ENCODE peak calls at places on chromosome 4, in ten cellular contexts. One of them, this sample, is unnamed.
A peak's percentile ranks its signal among the peaks of the same experiment; 100 is the strongest.

GRCh38 chr4:136680271-136680670 is 852.0 kb downstream of the PCDH18 start:
- DNase-seq in GM04504: no peak
- DNase-seq in HCT116: no peak
- DNase-seq in anterior cingulate cortex: no peak
- DNase-seq in neural crest cell: no peak
- DNase-seq in kidney epithelial cell: no peak
- DNase-seq in activated naive CD4-positive, alpha-beta T cell treated with anti-CD3 and anti-CD28 coated beads, Interleukin-2, amount 50 U/mL, for 16 hours: no peak
- DNase-seq in WTC11: no peak
- DNase-seq in OCI-LY7: no peak
- DNase-seq in fibroblast of pulmonary artery: peak; percentile 4
- DNase-seq in this sample: no peak

GRCh38 chr4:60897415-60897814 is 302.7 kb upstream of the ADGRL3 start:
- DNase-seq in fibroblast of pulmonary artery: peak; percentile 13
- DNase-seq in activated naive CD4-positive, alpha-beta T cell treated with anti-CD3 and anti-CD28 coated beads, Interleukin-2, amount 50 U/mL, for 16 hours: no peak
- DNase-seq in kidney epithelial cell: no peak
- DNase-seq in WTC11: no peak
- DNase-seq in neural crest cell: no peak
- DNase-seq in HCT116: no peak
- DNase-seq in anterior cingulate cortex: no peak
- DNase-seq in GM04504: no peak
- DNase-seq in OCI-LY7: no peak
- DNase-seq in this sample: no peak

GRCh38 chr4:86453044-86453501 is 93.2 kb upstream of the MAPK10 start:
- DNase-seq in GM04504: no peak
- DNase-seq in WTC11: no peak
- DNase-seq in HCT116: no peak
- DNase-seq in fibroblast of pulmonary artery: peak; percentile 36
- DNase-seq in activated naive CD4-positive, alpha-beta T cell treated with anti-CD3 and anti-CD28 coated beads, Interleukin-2, amount 50 U/mL, for 16 hours: no peak
- DNase-seq in neural crest cell: no peak
- DNase-seq in kidney epithelial cell: no peak
- DNase-seq in OCI-LY7: no peak
- DNase-seq in anterior cingulate cortex: peak; percentile 52
- DNase-seq in this sample: no peak

GRCh38 chr4:39312821-39313220 is 53.3 kb downstream of the RFC1 start:
- DNase-seq in activated naive CD4-positive, alpha-beta T cell treated with anti-CD3 and anti-CD28 coated beads, Interleukin-2, amount 50 U/mL, for 16 hours: no peak
- DNase-seq in GM04504: no peak
- DNase-seq in HCT116: no peak
- DNase-seq in OCI-LY7: no peak
- DNase-seq in fibroblast of pulmonary artery: peak; percentile 17
- DNase-seq in kidney epithelial cell: no peak
- DNase-seq in anterior cingulate cortex: no peak
- DNase-seq in WTC11: no peak
- DNase-seq in neural crest cell: no peak
- DNase-seq in this sample: no peak

GRCh38 chr4:183424109-183424751 is 20.2 kb upstream of the CDKN2AIP start:
- DNase-seq in OCI-LY7: no peak
- DNase-seq in activated naive CD4-positive, alpha-beta T cell treated with anti-CD3 and anti-CD28 coated beads, Interleukin-2, amount 50 U/mL, for 16 hours: no peak
- DNase-seq in HCT116: no peak
- DNase-seq in neural crest cell: no peak
- DNase-seq in kidney epithelial cell: no peak
- DNase-seq in fibroblast of pulmonary artery: no peak
- DNase-seq in WTC11: no peak
- DNase-seq in GM04504: no peak
- DNase-seq in anterior cingulate cortex: no peak
- DNase-seq in this sample: no peak

GRCh38 chr4:88137112-88137511 is 21.3 kb downstream of the ABCG2 start:
- DNase-seq in HCT116: no peak
- DNase-seq in GM04504: no peak
- DNase-seq in anterior cingulate cortex: no peak
- DNase-seq in activated naive CD4-positive, alpha-beta T cell treated with anti-CD3 and anti-CD28 coated beads, Interleukin-2, amount 50 U/mL, for 16 hours: no peak
- DNase-seq in neural crest cell: no peak
- DNase-seq in fibroblast of pulmonary artery: no peak
- DNase-seq in kidney epithelial cell: no peak
- DNase-seq in OCI-LY7: no peak
- DNase-seq in WTC11: no peak
- DNase-seq in this sample: no peak

GRCh38 chr4:184306949-184307348 is 89.3 kb upstream of the ENPP6 start:
- DNase-seq in activated naive CD4-positive, alpha-beta T cell treated with anti-CD3 and anti-CD28 coated beads, Interleukin-2, amount 50 U/mL, for 16 hours: no peak
- DNase-seq in fibroblast of pulmonary artery: no peak
- DNase-seq in kidney epithelial cell: no peak
- DNase-seq in HCT116: no peak
- DNase-seq in OCI-LY7: no peak
- DNase-seq in anterior cingulate cortex: no peak
- DNase-seq in GM04504: no peak
- DNase-seq in neural crest cell: no peak
- DNase-seq in WTC11: no peak
- DNase-seq in this sample: no peak

GRCh38 chr4:13483142-13484044 is 747 bp downstream of the RAB28 start:
- DNase-seq in neural crest cell: peak; percentile 4
- DNase-seq in GM04504: peak; percentile 47
- DNase-seq in kidney epithelial cell: peak; percentile 29
- DNase-seq in WTC11: peak; percentile 50
- DNase-seq in activated naive CD4-positive, alpha-beta T cell treated with anti-CD3 and anti-CD28 coated beads, Interleukin-2, amount 50 U/mL, for 16 hours: peak; percentile 11
- DNase-seq in HCT116: peak; percentile 10
- DNase-seq in fibroblast of pulmonary artery: peak; percentile 78
- DNase-seq in anterior cingulate cortex: peak; percentile 58
- DNase-seq in OCI-LY7: peak; percentile 24
- DNase-seq in this sample: no peak

GRCh38 chr4:39637572-39638357 is 900 bp downstream of the SMIM14 start:
- DNase-seq in GM04504: no peak
- DNase-seq in OCI-LY7: no peak
- DNase-seq in HCT116: peak; percentile 21
- DNase-seq in kidney epithelial cell: no peak
- DNase-seq in fibroblast of pulmonary artery: peak; percentile 69
- DNase-seq in activated naive CD4-positive, alpha-beta T cell treated with anti-CD3 and anti-CD28 coated beads, Interleukin-2, amount 50 U/mL, for 16 hours: no peak
- DNase-seq in anterior cingulate cortex: peak; percentile 24
- DNase-seq in neural crest cell: peak; percentile 25
- DNase-seq in WTC11: peak; percentile 72
- DNase-seq in this sample: no peak

GRCh38 chr4:157072002-157072401 is 3.9 kb upstream of the GLRB start:
- DNase-seq in WTC11: no peak
- DNase-seq in neural crest cell: no peak
- DNase-seq in HCT116: no peak
- DNase-seq in anterior cingulate cortex: no peak
- DNase-seq in OCI-LY7: no peak
- DNase-seq in kidney epithelial cell: no peak
- DNase-seq in activated naive CD4-positive, alpha-beta T cell treated with anti-CD3 and anti-CD28 coated beads, Interleukin-2, amount 50 U/mL, for 16 hours: no peak
- DNase-seq in GM04504: no peak
- DNase-seq in fibroblast of pulmonary artery: peak; percentile 50
- DNase-seq in this sample: no peak

GRCh38 chr4:8322794-8323704 is 53.5 kb downstream of the HTRA3 start:
- DNase-seq in activated naive CD4-positive, alpha-beta T cell treated with anti-CD3 and anti-CD28 coated beads, Interleukin-2, amount 50 U/mL, for 16 hours: no peak
- DNase-seq in neural crest cell: no peak
- DNase-seq in OCI-LY7: no peak
- DNase-seq in GM04504: no peak
- DNase-seq in HCT116: no peak
- DNase-seq in WTC11: no peak
- DNase-seq in kidney epithelial cell: no peak
- DNase-seq in anterior cingulate cortex: no peak
- DNase-seq in fibroblast of pulmonary artery: no peak
- DNase-seq in this sample: no peak

GRCh38 chr4:72326692-72327632 is 242.1 kb downstream of the ADAMTS3 start:
- DNase-seq in activated naive CD4-positive, alpha-beta T cell treated with anti-CD3 and anti-CD28 coated beads, Interleukin-2, amount 50 U/mL, for 16 hours: no peak
- DNase-seq in GM04504: no peak
- DNase-seq in HCT116: peak; percentile 8
- DNase-seq in WTC11: no peak
- DNase-seq in OCI-LY7: peak; percentile 41
- DNase-seq in fibroblast of pulmonary artery: peak; percentile 66
- DNase-seq in kidney epithelial cell: no peak
- DNase-seq in anterior cingulate cortex: no peak
- DNase-seq in neural crest cell: no peak
- DNase-seq in this sample: no peak

GRCh38 chr4:146582864-146583263 is 55.8 kb upstream of the POU4F2 start:
- DNase-seq in kidney epithelial cell: no peak
- DNase-seq in OCI-LY7: no peak
- DNase-seq in HCT116: peak; percentile 3
- DNase-seq in neural crest cell: no peak
- DNase-seq in anterior cingulate cortex: no peak
- DNase-seq in WTC11: no peak
- DNase-seq in GM04504: no peak
- DNase-seq in activated naive CD4-positive, alpha-beta T cell treated with anti-CD3 and anti-CD28 coated beads, Interleukin-2, amount 50 U/mL, for 16 hours: no peak
- DNase-seq in fibroblast of pulmonary artery: peak; percentile 5
- DNase-seq in this sample: no peak

GRCh38 chr4:88725986-88726385 is 28.4 kb upstream of the NAP1L5 start:
- DNase-seq in OCI-LY7: no peak
- DNase-seq in activated naive CD4-positive, alpha-beta T cell treated with anti-CD3 and anti-CD28 coated beads, Interleukin-2, amount 50 U/mL, for 16 hours: no peak
- DNase-seq in kidney epithelial cell: no peak
- DNase-seq in neural crest cell: no peak
- DNase-seq in fibroblast of pulmonary artery: no peak
- DNase-seq in HCT116: no peak
- DNase-seq in anterior cingulate cortex: peak; percentile 23
- DNase-seq in GM04504: no peak
- DNase-seq in WTC11: no peak
- DNase-seq in this sample: no peak

GRCh38 chr4:98754736-98755135 is 96.3 kb upstream of the TSPAN5 start:
- DNase-seq in kidney epithelial cell: no peak
- DNase-seq in GM04504: no peak
- DNase-seq in HCT116: no peak
- DNase-seq in fibroblast of pulmonary artery: no peak
- DNase-seq in WTC11: no peak
- DNase-seq in neural crest cell: no peak
- DNase-seq in OCI-LY7: no peak
- DNase-seq in anterior cingulate cortex: no peak
- DNase-seq in activated naive CD4-positive, alpha-beta T cell treated with anti-CD3 and anti-CD28 coated beads, Interleukin-2, amount 50 U/mL, for 16 hours: no peak
- DNase-seq in this sample: no peak

GRCh38 chr4:138222041-138222440 is 20.1 kb downstream of the SLC7A11 start:
- DNase-seq in WTC11: no peak
- DNase-seq in GM04504: peak; percentile 81
- DNase-seq in HCT116: no peak
- DNase-seq in neural crest cell: no peak
- DNase-seq in kidney epithelial cell: no peak
- DNase-seq in OCI-LY7: no peak
- DNase-seq in activated naive CD4-positive, alpha-beta T cell treated with anti-CD3 and anti-CD28 coated beads, Interleukin-2, amount 50 U/mL, for 16 hours: no peak
- DNase-seq in fibroblast of pulmonary artery: peak; percentile 93
- DNase-seq in anterior cingulate cortex: no peak
- DNase-seq in this sample: no peak

GRCh38 chr4:168551211-168551610 is 54.4 kb downstream of the PALLD start:
- DNase-seq in fibroblast of pulmonary artery: peak; percentile 87
- DNase-seq in GM04504: peak; percentile 65
- DNase-seq in anterior cingulate cortex: no peak
- DNase-seq in HCT116: no peak
- DNase-seq in WTC11: no peak
- DNase-seq in neural crest cell: no peak
- DNase-seq in OCI-LY7: no peak
- DNase-seq in activated naive CD4-positive, alpha-beta T cell treated with anti-CD3 and anti-CD28 coated beads, Interleukin-2, amount 50 U/mL, for 16 hours: no peak
- DNase-seq in kidney epithelial cell: no peak
- DNase-seq in this sample: no peak